ENCODE peak calls at places on chromosomes 3 and 15, in four cellular contexts. One of them, this sample, is unnamed.

GRCh38 chr15:84570164-84570692 is 30.6 kb upstream of the ZSCAN2 start:
- DNase-seq in WTC11: peak; percentile 45
- DNase-seq in K562: peak; percentile 64
- DNase-seq in HepG2: no peak
- DNase-seq in this sample: no peak

GRCh38 chr3:72665701-72666443 is 182.4 kb downstream of the SHQ1 start:
- DNase-seq in WTC11: peak; percentile 65
- DNase-seq in K562: peak; percentile 44
- DNase-seq in HepG2: no peak
- DNase-seq in this sample: no peak

GRCh38 chr3:81425198-81425868 is 336.1 kb downstream of the GBE1 start:
- DNase-seq in WTC11: no peak
- DNase-seq in K562: no peak
- DNase-seq in HepG2: no peak
- DNase-seq in this sample: no peak

GRCh38 chr15:59539799-59540198 is 71.8 kb upstream of the GCNT3 start:
- DNase-seq in WTC11: no peak
- DNase-seq in K562: no peak
- DNase-seq in HepG2: no peak
- DNase-seq in this sample: no peak

GRCh38 chr3:190531406-190531805 is 17.5 kb downstream of the IL1RAP start:
- DNase-seq in WTC11: no peak
- DNase-seq in K562: no peak
- DNase-seq in HepG2: no peak
- DNase-seq in this sample: no peak

GRCh38 chr3:113200351-113200750 is 11.0 kb upstream of the BOC start:
- DNase-seq in WTC11: no peak
- DNase-seq in K562: no peak
- DNase-seq in HepG2: no peak
- DNase-seq in this sample: no peak

GRCh38 chr15:87021771-87022170 is 942.1 kb downstream of the AGBL1 start:
- DNase-seq in WTC11: no peak
- DNase-seq in K562: no peak
- DNase-seq in HepG2: no peak
- DNase-seq in this sample: no peak

GRCh38 chr3:45486136-45486535 is 97.8 kb downstream of the LARS2 start:
- DNase-seq in WTC11: no peak
- DNase-seq in K562: no peak
- DNase-seq in HepG2: no peak
- DNase-seq in this sample: no peak

GRCh38 chr3:44365952-44366351 is 27.4 kb downstream of the TCAIM start:
- DNase-seq in WTC11: no peak
- DNase-seq in K562: no peak
- DNase-seq in HepG2: no peak
- DNase-seq in this sample: no peak

GRCh38 chr15:70395164-70395563 is 297.4 kb upstream of the TLE3 start:
- DNase-seq in WTC11: no peak
- DNase-seq in K562: no peak
- DNase-seq in HepG2: no peak
- DNase-seq in this sample: no peak

GRCh38 chr15:69760890-69761568 is 308.4 kb downstream of the RPLP1 start:
- DNase-seq in WTC11: no peak
- DNase-seq in K562: no peak
- DNase-seq in HepG2: peak; percentile 48
- DNase-seq in this sample: peak; percentile 62

GRCh38 chr3:141191097-141191749 is 40.4 kb upstream of the PXYLP1 start:
- DNase-seq in WTC11: no peak
- DNase-seq in K562: no peak
- DNase-seq in HepG2: no peak
- DNase-seq in this sample: no peak

GRCh38 chr3:66463734-66464511 is 36.9 kb downstream of the LRIG1 start:
- DNase-seq in WTC11: no peak
- DNase-seq in K562: no peak
- DNase-seq in HepG2: no peak
- DNase-seq in this sample: no peak

GRCh38 chr3:121562148-121562547 is 5.6 kb upstream of the ARGFX start:
- DNase-seq in WTC11: no peak
- DNase-seq in K562: no peak
- DNase-seq in HepG2: no peak
- DNase-seq in this sample: no peak

DNA sequence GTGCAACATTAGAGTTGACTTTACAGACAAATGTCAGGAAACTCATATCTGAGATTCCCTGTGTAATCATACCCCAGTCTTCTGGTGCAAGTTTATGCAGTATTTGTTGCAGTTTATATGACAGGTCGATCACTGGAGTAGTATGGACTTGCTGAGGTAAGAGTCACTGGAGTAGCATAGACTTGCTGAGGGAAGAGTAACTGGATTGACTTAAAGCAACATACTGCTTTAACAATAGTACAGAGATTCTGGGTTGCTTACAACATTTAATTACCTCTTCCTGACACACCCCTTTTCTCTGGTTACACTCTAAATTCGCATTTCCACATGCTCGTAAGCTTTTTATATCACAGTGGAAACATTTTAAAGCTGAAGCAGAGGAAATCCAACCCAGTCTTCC is 11.8 kb downstream of the AAGAB start:
- DNase-seq in WTC11: no peak
- DNase-seq in K562: no peak
- DNase-seq in HepG2: no peak
- DNase-seq in this sample: no peak
- TF ChIP-seq NR2C2 in WTC11: no peak
- TF ChIP-seq NR2C2 in K562: no peak
- TF ChIP-seq NR2C2 in HepG2: no peak
- TF ChIP-seq NR2C2 in this sample: no peak

GRCh38 chr3:179731544-179731943 is 78.7 kb downstream of the USP13 start:
- DNase-seq in WTC11: no peak
- DNase-seq in K562: no peak
- DNase-seq in HepG2: no peak
- DNase-seq in this sample: no peak

GRCh38 chr3:179733797-179734196 is 81.0 kb downstream of the USP13 start:
- DNase-seq in WTC11: no peak
- DNase-seq in K562: no peak
- DNase-seq in HepG2: no peak
- DNase-seq in this sample: no peak

GRCh38 chr3:179735321-179735720 is 82.5 kb downstream of the USP13 start:
- DNase-seq in WTC11: no peak
- DNase-seq in K562: no peak
- DNase-seq in HepG2: no peak
- DNase-seq in this sample: no peak

GRCh38 chr3:179732661-179733348 is 80.0 kb downstream of the USP13 start:
- DNase-seq in WTC11: no peak
- DNase-seq in K562: no peak
- DNase-seq in HepG2: peak; percentile 85
- DNase-seq in this sample: no peak

GRCh38 chr3:179734497-179735281 is 81.8 kb downstream of the USP13 start:
- DNase-seq in WTC11: no peak
- DNase-seq in K562: no peak
- DNase-seq in HepG2: peak; percentile 88
- DNase-seq in this sample: no peak
- TF ChIP-seq NR2C2 in WTC11: no peak
- TF ChIP-seq NR2C2 in K562: no peak
- TF ChIP-seq NR2C2 in HepG2: peak; percentile 65
- TF ChIP-seq NR2C2 in this sample: no peak

GRCh38 chr3:10983219-10983916 is 9.2 kb upstream of the SLC6A1 start:
- DNase-seq in WTC11: peak; percentile 42
- DNase-seq in K562: peak; percentile 80
- DNase-seq in HepG2: peak; percentile 25
- DNase-seq in this sample: no peak
- TF ChIP-seq NR2C2 in WTC11: no peak
- TF ChIP-seq NR2C2 in K562: no peak
- TF ChIP-seq NR2C2 in HepG2: no peak
- TF ChIP-seq NR2C2 in this sample: no peak

DNA sequence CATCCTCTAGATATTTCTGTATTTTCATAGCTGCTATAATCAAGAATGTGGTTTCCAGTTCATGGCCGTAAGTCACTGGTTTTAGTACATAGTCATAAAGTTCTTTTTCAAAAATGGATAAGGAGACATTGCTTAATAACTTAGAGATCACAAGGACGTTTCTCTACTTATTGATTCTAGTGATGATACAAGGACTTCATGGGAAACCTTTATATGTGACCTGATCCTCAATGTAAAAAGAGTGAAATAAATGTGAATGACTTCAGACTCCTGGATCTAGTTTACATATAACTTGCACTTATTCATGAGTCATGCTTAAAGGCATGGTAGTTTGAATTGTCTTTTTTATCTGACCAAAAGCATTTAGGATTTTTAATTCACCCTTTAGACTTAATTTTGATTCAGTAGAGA is 35.2 kb downstream of the TSC22D2 start:
- DNase-seq in WTC11: no peak
- DNase-seq in K562: no peak
- DNase-seq in HepG2: no peak
- DNase-seq in this sample: no peak
- TF ChIP-seq NR2C2 in WTC11: no peak
- TF ChIP-seq NR2C2 in K562: no peak
- TF ChIP-seq NR2C2 in HepG2: no peak
- TF ChIP-seq NR2C2 in this sample: no peak

GRCh38 chr15:82850242-82850591 is 40.8 kb downstream of the WHAMM start:
- DNase-seq in WTC11: no peak
- DNase-seq in K562: peak; percentile 28
- DNase-seq in HepG2: no peak
- DNase-seq in this sample: no peak

GRCh38 chr15:82850731-82851130 is 41.3 kb downstream of the WHAMM start:
- DNase-seq in WTC11: no peak
- DNase-seq in K562: no peak
- DNase-seq in HepG2: no peak
- DNase-seq in this sample: no peak

GRCh38 chr15:82851981-82852511 is 42.6 kb downstream of the WHAMM start:
- DNase-seq in WTC11: no peak
- DNase-seq in K562: no peak
- DNase-seq in HepG2: no peak
- DNase-seq in this sample: no peak

GRCh38 chr15:82852906-82853635 is 43.6 kb downstream of the WHAMM start:
- DNase-seq in WTC11: no peak
- DNase-seq in K562: no peak
- DNase-seq in HepG2: no peak
- DNase-seq in this sample: no peak

GRCh38 chr15:82851331-82851850 is 42.0 kb downstream of the WHAMM start:
- DNase-seq in WTC11: no peak
- DNase-seq in K562: no peak
- DNase-seq in HepG2: no peak
- DNase-seq in this sample: no peak
- TF ChIP-seq NR2C2 in WTC11: no peak
- TF ChIP-seq NR2C2 in K562: no peak
- TF ChIP-seq NR2C2 in HepG2: no peak
- TF ChIP-seq NR2C2 in this sample: no peak

DNA sequence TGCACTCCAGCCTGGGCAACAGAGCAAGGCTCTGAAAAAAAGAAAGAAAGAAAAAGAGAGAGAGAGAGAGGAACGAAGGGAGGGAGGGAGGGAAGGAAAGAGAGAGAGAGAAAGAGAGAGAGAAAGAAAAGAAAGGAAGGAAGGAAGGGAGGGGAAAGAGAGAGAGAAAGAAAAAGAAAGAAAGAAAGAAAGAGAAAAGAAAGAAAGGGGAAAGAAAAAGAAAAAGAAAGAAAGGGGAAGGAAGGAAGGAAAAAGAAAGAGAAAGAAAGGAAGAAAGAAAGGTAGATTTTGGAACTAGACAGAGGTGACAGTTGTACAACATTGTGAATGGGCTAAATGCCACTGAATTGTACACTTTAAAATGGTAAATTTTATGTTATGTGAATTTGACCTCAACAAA is 5.3 kb upstream of the SRGAP3 start:
- DNase-seq in WTC11: no peak
- DNase-seq in K562: no peak
- DNase-seq in HepG2: no peak
- DNase-seq in this sample: no peak
- TF ChIP-seq NR2C2 in WTC11: no peak
- TF ChIP-seq NR2C2 in K562: no peak
- TF ChIP-seq NR2C2 in HepG2: no peak
- TF ChIP-seq NR2C2 in this sample: no peak

GRCh38 chr3:170726976-170727661 is 141.2 kb upstream of the SLC7A14 start:
- DNase-seq in WTC11: no peak
- DNase-seq in K562: peak; percentile 51
- DNase-seq in HepG2: no peak
- DNase-seq in this sample: no peak
- TF ChIP-seq NR2C2 in WTC11: no peak
- TF ChIP-seq NR2C2 in K562: peak; percentile 46
- TF ChIP-seq NR2C2 in HepG2: no peak
- TF ChIP-seq NR2C2 in this sample: no peak

GRCh38 chr15:79160211-79160610 is 69.6 kb upstream of the RASGRF1 start:
- DNase-seq in WTC11: no peak
- DNase-seq in K562: no peak
- DNase-seq in HepG2: no peak
- DNase-seq in this sample: no peak
- TF ChIP-seq NR2C2 in WTC11: no peak
- TF ChIP-seq NR2C2 in K562: no peak
- TF ChIP-seq NR2C2 in HepG2: no peak
- TF ChIP-seq NR2C2 in this sample: no peak

DNA sequence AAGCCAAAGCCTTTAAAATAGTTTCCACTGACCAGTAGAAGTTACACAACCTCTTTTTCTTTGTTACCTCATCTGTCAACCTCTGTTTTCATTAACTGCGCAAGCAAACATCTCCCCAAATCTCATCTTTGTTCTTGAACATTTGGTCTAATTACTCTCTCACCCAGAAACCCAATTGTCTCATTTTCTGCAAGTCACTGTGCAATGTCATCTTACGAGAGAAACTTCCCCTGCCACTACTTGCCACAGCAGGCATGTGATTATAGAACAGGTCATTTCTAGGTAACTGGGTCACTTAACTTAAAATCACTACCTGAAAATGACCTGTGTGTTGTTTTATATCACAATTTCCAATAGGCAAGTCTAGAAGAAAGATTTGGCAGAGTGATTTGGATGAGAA is 159.4 kb downstream of the SI start:
- DNase-seq in WTC11: no peak
- DNase-seq in K562: no peak
- DNase-seq in HepG2: no peak
- DNase-seq in this sample: no peak
- TF ChIP-seq NR2C2 in WTC11: no peak
- TF ChIP-seq NR2C2 in K562: no peak
- TF ChIP-seq NR2C2 in HepG2: no peak
- TF ChIP-seq NR2C2 in this sample: no peak

This sample was measured in GM12878.